ENCODE peak calls at places on chromosome 1, in seven cellular contexts. K is upper lobe of right lung, E is GM23338, L is brain microvascular endothelial cell, A is iPS DF 6.9, Q is fibroblast of lung, D is transverse colon. B is an unnamed sample.

GRCh38 chr1:8047686-8048522 is 21.8 kb upstream of the ERRFI1 start:
- DNase-seq in K (no peak), E (no peak), L (peak; percentile 58), A (no peak), Q (peak; percentile 94), D (no peak), B (no peak)

GRCh38 chr1:172041689-172042088 is 200.4 kb downstream of the DNM3 start:
- DNase-seq in K (no peak), E (no peak), L (no peak), A (no peak), Q (peak; percentile 46), D (no peak), B (no peak)

GRCh38 chr1:143497374-143497747 is 474.4 kb downstream of the FAM72C start:
- DNase-seq in K (peak; percentile 7), E (no peak), L (no peak), A (no peak), Q (no peak), D (no peak), B (no peak)

GRCh38 chr1:35717911-35718476 is 690 bp downstream of the C1orf216 start:
- DNase-seq in K (no peak), E (peak; percentile 70), L (peak; percentile 64), A (no peak), Q (peak; percentile 77), D (peak; percentile 45), B (no peak)

GRCh38 chr1:85321237-85321964 is 45.0 kb upstream of the BCL10 start:
- DNase-seq in K (no peak), E (no peak), L (peak; percentile 65), A (no peak), Q (peak; percentile 83), D (no peak), B (no peak)

GRCh38 chr1:74584185-74584584 is 71.8 kb upstream of the LRRC53 start:
- DNase-seq in K (no peak), E (no peak), L (no peak), A (no peak), Q (peak; percentile 24), D (no peak), B (no peak)

GRCh38 chr1:3275471-3276340 is 178.8 kb upstream of the ARHGEF16 start:
- DNase-seq in K (no peak), E (no peak), L (peak; percentile 7), A (no peak), Q (peak; percentile 70), D (no peak), B (no peak)

GRCh38 chr1:145689922-145690321 is 17.2 kb downstream of the PDZK1 start:
- DNase-seq in K (no peak), E (no peak), L (no peak), A (no peak), Q (peak; percentile 20), D (no peak), B (no peak)

GRCh38 chr1:69693921-69694320 is 126.2 kb downstream of the LRRC7 start:
- DNase-seq in K (no peak), E (no peak), L (no peak), A (no peak), Q (no peak), D (no peak), B (no peak)

DNA sequence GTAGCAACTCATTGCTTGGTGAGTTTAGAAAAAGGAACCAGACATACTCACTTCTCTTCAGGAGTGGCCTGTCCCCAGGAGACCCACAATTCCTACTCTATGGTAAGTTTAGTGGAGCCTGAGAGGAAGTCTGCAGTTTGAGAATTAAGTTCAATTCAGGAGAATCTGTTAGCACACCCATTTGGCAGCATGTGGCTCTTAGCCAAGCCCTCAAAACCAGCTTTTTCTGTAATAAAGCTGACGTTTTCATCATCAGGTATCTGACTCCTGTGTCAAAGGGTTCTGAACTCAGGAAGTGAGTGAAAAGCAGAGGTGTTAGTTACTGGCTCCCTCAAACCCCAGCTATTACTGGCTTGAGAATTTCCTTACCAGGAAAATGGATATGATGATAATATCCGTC is 20.4 kb upstream of the RGS16 start:
- DNase-seq in K (no peak), E (no peak), L (no peak), A (no peak), Q (no peak), D (no peak), B (no peak)
- H3K27ac ChIP-seq in K (no peak overlapping the region), E (no peak overlapping the region), L (no peak overlapping the region), A (no peak overlapping the region), Q (no peak overlapping the region), D (no peak overlapping the region), B (no peak overlapping the region)

GRCh38 chr1:165381745-165382530 is 25.4 kb upstream of the LMX1A start:
- DNase-seq in K (no peak), E (no peak), L (no peak), A (no peak), Q (peak; percentile 60), D (no peak), B (no peak)

GRCh38 chr1:165371588-165372235 is 15.2 kb upstream of the LMX1A start:
- DNase-seq in K (no peak), E (no peak), L (no peak), A (no peak), Q (peak; percentile 15), D (no peak), B (no peak)

GRCh38 chr1:165375623-165376022 is 19.1 kb upstream of the LMX1A start:
- DNase-seq in K (no peak), E (peak; percentile 33), L (no peak), A (no peak), Q (no peak), D (no peak), B (no peak)

GRCh38 chr1:165376811-165377153 is 20.3 kb upstream of the LMX1A start:
- DNase-seq in K (no peak), E (no peak), L (no peak), A (no peak), Q (no peak), D (no peak), B (no peak)

GRCh38 chr1:165376041-165376810 is 19.7 kb upstream of the LMX1A start:
- DNase-seq in K (peak; percentile 81), E (peak; percentile 95), L (peak; percentile 27), A (no peak), Q (peak; percentile 87), D (peak; percentile 67), B (no peak)
- H3K4me3 ChIP-seq in K (peak overlapping the region; percentile 50), E (peak overlapping the region; percentile 75), L (no peak overlapping the region), A (peak overlapping the region; percentile 38), Q (peak overlapping the region; percentile 37), D (peak overlapping the region; percentile 34), B (peak overlapping the region; percentile 11)

GRCh38 chr1:1988061-1988945 is 15.3 kb downstream of the CFAP74 start:
- DNase-seq in K (no peak), E (no peak), L (no peak), A (no peak), Q (no peak), D (no peak), B (no peak)

GRCh38 chr1:1989759-1990158 is 13.8 kb downstream of the CFAP74 start:
- DNase-seq in K (no peak), E (no peak), L (no peak), A (no peak), Q (no peak), D (no peak), B (no peak)

GRCh38 chr1:1989102-1989542 is 14.5 kb downstream of the CFAP74 start:
- DNase-seq in K (no peak), E (no peak), L (peak; percentile 5), A (no peak), Q (peak; percentile 20), D (no peak), B (no peak)

GRCh38 chr1:1987142-1987510 is 16.5 kb downstream of the CFAP74 start:
- DNase-seq in K (no peak), E (no peak), L (no peak), A (no peak), Q (no peak), D (no peak), B (no peak)

DNA sequence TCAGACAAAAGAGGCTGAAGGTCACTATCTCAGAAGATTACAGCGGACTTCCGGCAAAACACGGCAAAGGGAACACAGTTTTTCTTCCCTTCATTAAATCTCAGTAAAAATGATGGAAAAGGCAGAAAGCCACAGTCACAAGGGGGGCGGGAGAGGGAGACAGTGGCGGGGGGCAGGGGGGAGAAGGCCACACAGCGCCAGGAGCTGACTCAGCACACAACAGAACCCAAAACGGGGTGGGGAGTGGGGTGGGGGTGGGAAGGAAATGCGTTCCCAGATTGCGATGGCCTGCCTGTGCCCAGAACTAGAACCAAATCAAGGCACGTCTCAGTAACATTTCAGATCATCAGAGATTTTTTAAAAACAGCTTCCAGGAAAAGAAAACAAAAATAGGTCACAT is 13.4 kb downstream of the CFAP74 start:
- DNase-seq in K (no peak), E (no peak), L (no peak), A (no peak), Q (no peak), D (no peak), B (no peak)
- H3K27ac ChIP-seq in K (peak overlapping the region; percentile 68), E (no peak overlapping the region), L (no peak overlapping the region), A (no peak overlapping the region), Q (no peak overlapping the region), D (peak overlapping the region; percentile 51), B (peak overlapping the region; percentile 42)

GRCh38 chr1:15833842-15834405 is 13.6 kb upstream of the SPEN start:
- DNase-seq in K (no peak), E (no peak), L (no peak), A (no peak), Q (no peak), D (no peak), B (no peak)
- H3K4me3 ChIP-seq in K (peak overlapping the region; percentile 96), E (peak overlapping the region; percentile 86), L (peak overlapping the region; percentile 76), A (peak overlapping the region; percentile 64), Q (peak overlapping the region; percentile 87), D (peak overlapping the region; percentile 64), B (peak overlapping the region; percentile 63)

GRCh38 chr1:230979952-230980351 is 1.1 kb downstream of the ARV1 start:
- DNase-seq in K (no peak), E (no peak), L (no peak), A (no peak), Q (no peak), D (no peak), B (no peak)
- H3K27ac ChIP-seq in K (no peak overlapping the region), E (no peak overlapping the region), L (no peak overlapping the region), A (no peak overlapping the region), Q (no peak overlapping the region), D (no peak overlapping the region), B (peak overlapping the region; percentile 77)

GRCh38 chr1:177171536-177172123 is 872 bp downstream of the BRINP2 start:
- DNase-seq in K (no peak), E (no peak), L (no peak), A (no peak), Q (no peak), D (no peak), B (no peak)
- H3K4me3 ChIP-seq in K (no peak overlapping the region), E (peak overlapping the region; percentile 72), L (no peak overlapping the region), A (peak overlapping the region; percentile 67), Q (peak overlapping the region; percentile 53), D (no peak overlapping the region), B (peak overlapping the region; percentile 45)

GRCh38 chr1:167593860-167594259 is 36.2 kb upstream of the RCSD1 start:
- DNase-seq in K (no peak), E (no peak), L (no peak), A (no peak), Q (no peak), D (no peak), B (no peak)
- H3K27ac ChIP-seq in K (no peak overlapping the region), E (no peak overlapping the region), L (no peak overlapping the region), A (no peak overlapping the region), Q (no peak overlapping the region), D (no peak overlapping the region), B (no peak overlapping the region)

GRCh38 chr1:220884981-220885918 is 6.0 kb downstream of the HLX start:
- DNase-seq in K (no peak), E (peak; percentile 18), L (no peak), A (no peak), Q (no peak), D (no peak), B (no peak)
- H3K4me3 ChIP-seq in K (no peak overlapping the region), E (peak overlapping the region; percentile 51), L (no peak overlapping the region), A (no peak overlapping the region), Q (no peak overlapping the region), D (peak overlapping the region; percentile 14), B (no peak overlapping the region)